ENCODE peak calls at places on chromosomes 5 and 9, in five cellular contexts. H is foreskin fibroblast, X is AG09319, S is HCT116, Q is MM.1S. B is an unnamed sample.

GRCh38 chr5:113397046-113397445 is 37.7 kb downstream of the TSSK1B start:
- DNase-seq in H (peak), X (no peak), S (no peak), Q (no peak), B (no peak)

GRCh38 chr9:111898331-111899096 is 1.9 kb downstream of the UGCG start:
- DNase-seq in H (no peak), X (no peak), S (no peak), Q (peak), B (no peak)

GRCh38 chr5:151798674-151799073 is 26.9 kb downstream of the G3BP1 start:
- DNase-seq in H (no peak), X (no peak), S (no peak), Q (no peak), B (no peak)

GRCh38 chr9:100697339-100697738 is 119.5 kb downstream of the CAVIN4 start:
- DNase-seq in H (no peak), X (no peak), S (no peak), Q (no peak), B (no peak)

GRCh38 chr9:76564300-76564699 is 105.3 kb downstream of the GCNT1 start:
- DNase-seq in H (peak), X (no peak), S (no peak), Q (no peak), B (no peak)

GRCh38 chr5:150149618-150150017 is 6.0 kb downstream of the PDGFRB start:
- DNase-seq in H (no peak), X (no peak), S (no peak), Q (no peak), B (no peak)

GRCh38 chr9:113525208-113525607 is 61.7 kb downstream of the RGS3 start:
- DNase-seq in H (no peak), X (no peak), S (no peak), Q (no peak), B (no peak)

GRCh38 chr5:150946351-150946905 is 41.6 kb upstream of the ZNF300 start:
- DNase-seq in H (peak), X (peak), S (no peak), Q (no peak), B (no peak)

GRCh38 chr5:343461-344401 is 22.2 kb downstream of the AHRR start:
- DNase-seq in H (peak), X (peak), S (peak), Q (peak), B (peak)

GRCh38 chr5:149172261-149172660 is 31.0 kb downstream of the ABLIM3 start:
- DNase-seq in H (peak), X (no peak), S (no peak), Q (no peak), B (peak)

GRCh38 chr9:130289711-130290241 is 24.2 kb downstream of the HMCN2 start:
- DNase-seq in H (no peak), X (no peak), S (no peak), Q (no peak), B (no peak)

GRCh38 chr5:95080456-95080855 is 204.4 kb downstream of the MCTP1 start:
- DNase-seq in H (no peak), X (no peak), S (no peak), Q (no peak), B (no peak)

GRCh38 chr5:115461093-115461492 is 83.5 kb downstream of the FEM1C start:
- DNase-seq in H (no peak), X (no peak), S (peak), Q (no peak), B (no peak)

GRCh38 chr5:1666812-1667588 is 132.6 kb downstream of the MRPL36 start:
- DNase-seq in H (no peak), X (no peak), S (no peak), Q (peak), B (peak)
- TF ChIP-seq CTCF in H (peak), X (peak), S (peak), Q (peak), B (peak)

GRCh38 chr9:115969096-115969495 is 184.5 kb upstream of the PAPPA start:
- DNase-seq in H (no peak), X (no peak), S (no peak), Q (peak), B (no peak)

GRCh38 chr9:115976726-115977125 is 176.9 kb upstream of the PAPPA start:
- DNase-seq in H (no peak), X (no peak), S (no peak), Q (no peak), B (no peak)

GRCh38 chr9:115973241-115973640 is 180.3 kb upstream of the PAPPA start:
- DNase-seq in H (no peak), X (no peak), S (no peak), Q (no peak), B (no peak)

GRCh38 chr9:115972362-115972761 is 181.2 kb upstream of the PAPPA start:
- DNase-seq in H (no peak), X (no peak), S (no peak), Q (no peak), B (no peak)

GRCh38 chr9:115972802-115973201 is 180.8 kb upstream of the PAPPA start:
- DNase-seq in H (no peak), X (no peak), S (no peak), Q (no peak), B (no peak)
- TF ChIP-seq CTCF in H (no peak), X (no peak), S (no peak), Q (no peak), B (no peak)

DNA sequence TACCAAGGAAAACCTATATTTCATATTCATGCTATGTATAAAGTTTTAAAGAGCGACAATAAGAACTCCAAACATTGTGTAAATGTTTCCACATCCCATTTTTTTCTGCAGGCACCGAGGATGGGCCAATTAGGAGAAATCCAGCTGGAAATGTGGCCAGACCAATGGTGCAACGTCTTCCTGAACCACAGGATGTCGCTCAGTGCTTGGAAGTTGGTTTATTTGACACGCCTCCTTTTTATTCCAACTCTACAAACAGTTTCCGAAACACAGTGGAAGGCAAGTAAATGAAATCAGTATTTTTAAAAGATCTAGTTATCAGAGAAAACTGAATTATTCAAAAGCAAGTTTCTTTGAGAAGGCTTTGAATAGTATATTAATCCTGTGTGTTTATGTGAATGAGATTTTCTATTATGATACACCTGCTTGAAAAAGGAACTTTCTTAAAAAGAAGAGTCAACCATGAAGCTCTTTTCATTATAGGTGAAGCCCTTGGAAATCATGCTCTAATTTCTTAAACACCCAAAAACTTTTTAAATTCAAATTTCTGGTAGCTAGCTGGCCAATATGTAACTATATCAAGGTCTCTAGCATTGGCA is 9.1 kb downstream of the TYRP1 start:
- DNase-seq in H (peak), X (peak), S (peak), Q (no peak), B (no peak)
- TF ChIP-seq CTCF in H (peak), X (peak), S (peak), Q (no peak), B (no peak)

GRCh38 chr9:4339357-4339756 is 39.5 kb upstream of the GLIS3 start:
- DNase-seq in H (peak), X (peak), S (peak), Q (peak), B (peak)
- TF ChIP-seq CTCF in H (peak), X (peak), S (peak), Q (peak), B (peak)

DNA sequence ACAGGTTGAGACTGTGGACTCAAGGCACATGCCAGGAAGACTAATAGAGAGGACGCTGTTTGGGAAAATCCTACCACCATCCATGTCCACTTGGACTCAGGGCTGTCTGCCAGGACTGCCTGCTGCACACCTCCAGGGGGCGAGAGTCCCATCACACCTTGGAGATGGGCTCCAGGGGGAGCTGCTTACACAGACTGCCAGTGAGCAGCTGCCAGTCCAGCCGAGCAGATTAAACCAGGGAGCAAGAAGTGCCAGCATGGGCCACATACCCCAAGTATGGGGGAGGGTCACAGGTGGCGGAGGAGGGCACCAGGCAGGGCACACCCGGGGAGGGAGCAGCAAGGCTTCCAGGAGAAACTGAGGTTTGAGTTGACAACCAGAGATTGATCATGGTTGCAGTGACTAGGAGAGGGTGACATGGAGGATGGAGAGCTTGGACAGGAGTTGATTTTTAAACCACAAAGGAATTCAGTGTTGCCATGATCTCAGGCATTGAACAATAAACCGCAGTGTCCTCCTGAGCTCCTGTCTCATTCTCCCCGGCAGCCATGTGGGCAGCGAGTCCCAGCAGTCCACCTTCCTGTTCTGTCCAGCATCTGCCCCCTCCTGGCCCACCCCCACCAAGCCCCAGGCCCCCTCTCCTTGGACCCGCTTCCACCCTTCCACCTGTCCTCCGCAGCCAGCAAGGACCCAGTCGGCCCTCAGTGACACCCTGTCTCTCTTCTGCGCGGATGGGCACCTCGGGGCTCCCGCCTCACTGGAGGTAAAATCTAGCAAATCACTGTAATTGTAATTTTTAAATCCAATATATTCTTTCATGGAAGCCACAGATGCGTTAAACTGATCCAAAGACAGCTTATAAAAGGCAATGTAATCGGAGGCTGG is 3.1 kb upstream of the VAV2 start:
- DNase-seq in H (no peak), X (no peak), S (peak), Q (no peak), B (no peak)
- TF ChIP-seq CTCF in H (no peak), X (no peak), S (peak), Q (peak), B (peak)

GRCh38 chr5:18466731-18467130 is 832.5 kb downstream of the TAF11L14 start:
- DNase-seq in H (no peak), X (no peak), S (no peak), Q (no peak), B (no peak)

DNA sequence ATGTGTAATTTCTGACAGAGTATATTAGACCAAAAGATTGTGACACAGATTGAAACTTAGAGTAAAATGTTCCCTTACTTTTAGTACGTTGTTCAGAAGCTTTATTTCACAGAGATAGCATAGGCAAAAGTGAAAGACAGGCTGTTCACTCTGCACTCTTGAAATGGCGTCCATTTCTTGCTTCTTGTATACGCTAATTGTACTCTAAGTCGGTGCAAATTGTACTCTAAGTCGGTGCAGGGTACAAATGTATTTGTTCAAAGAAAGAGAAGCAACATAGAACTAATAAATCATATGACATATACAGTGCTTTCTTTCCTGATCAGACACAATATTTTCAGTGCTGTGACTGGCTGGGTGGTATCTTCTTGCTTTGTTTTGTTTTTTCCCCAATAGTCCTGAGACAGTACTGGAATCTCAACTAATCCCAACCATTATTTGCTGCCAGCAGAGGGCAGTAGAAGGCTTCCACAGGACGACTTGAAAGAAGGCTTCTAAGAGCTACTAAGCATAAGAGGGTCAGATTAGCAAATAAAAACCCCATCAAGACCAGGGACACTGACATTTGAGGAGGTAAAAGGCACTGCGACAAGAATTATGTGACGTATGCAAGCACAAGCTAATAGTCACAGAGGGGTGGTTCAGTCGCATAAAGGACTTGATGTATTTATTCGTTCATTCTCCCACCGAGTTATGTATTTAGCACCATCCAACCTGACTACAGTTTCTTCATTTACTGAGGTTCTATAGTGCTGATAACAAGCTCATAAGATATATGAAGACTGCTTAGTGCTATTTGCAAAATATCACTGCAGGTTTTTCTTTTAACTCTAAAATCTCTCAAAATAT is 831.8 kb downstream of the TAF11L14 start:
- DNase-seq in H (no peak), X (no peak), S (no peak), Q (peak), B (peak)
- TF ChIP-seq CTCF in H (peak), X (peak), S (peak), Q (peak), B (peak)

GRCh38 chr5:52786391-52786790 is 1.3 kb upstream of the ITGA1 start:
- DNase-seq in H (no peak), X (no peak), S (no peak), Q (no peak), B (no peak)

GRCh38 chr5:52787600-52788504 is at the start of the genes ITGA1 and PELO:
- DNase-seq in H (peak), X (peak), S (peak), Q (peak), B (peak)

GRCh38 chr5:52788505-52788821 is 747 bp downstream of the ITGA1 start:
- DNase-seq in H (no peak), X (no peak), S (no peak), Q (no peak), B (no peak)

GRCh38 chr5:52789378-52789777 is 1.7 kb downstream of the ITGA1 start:
- DNase-seq in H (no peak), X (no peak), S (no peak), Q (no peak), B (no peak)

GRCh38 chr5:52786937-52787599 is 648 bp upstream of the ITGA1 start:
- DNase-seq in H (no peak), X (no peak), S (peak), Q (peak), B (peak)
- TF ChIP-seq CTCF in H (peak), X (peak), S (peak), Q (peak), B (peak)